ENCODE peak calls at places on chromosomes 3 and 15, in six cellular contexts. J is mucosa of descending colon, H is Peyer's patch, V is cardiac muscle cell, Z is GM12878, D is hepatocyte. B is an unnamed sample.

GRCh38 chr3:183554377-183554776 is 1.1 kb downstream of the KLHL6 start:
- DNase-seq in Z (no peak), H (no peak), J (no peak), V (no peak), D (no peak), B (no peak)

GRCh38 chr3:120601554-120601953 is 5.4 kb downstream of the NDUFB4 start:
- DNase-seq in H (no peak), D (no peak), J (no peak), V (no peak), Z (no peak), B (no peak)

GRCh38 chr3:130488288-130488687 is 28.7 kb upstream of the COL6A6 start:
- DNase-seq in V (peak; percentile 22), D (no peak), Z (no peak), H (no peak), J (no peak), B (no peak)

GRCh38 chr3:147361671-147362420 is 44.5 kb downstream of the ZIC4 start:
- DNase-seq in H (no peak), J (peak; percentile 62), Z (no peak), V (peak; percentile 13), D (peak; percentile 23), B (no peak)

GRCh38 chr15:92277776-92278175 is 115.9 kb upstream of the ST8SIA2 start:
- DNase-seq in H (no peak), D (peak; percentile 15), Z (no peak), V (peak; percentile 0), J (no peak), B (peak; percentile 32)

GRCh38 chr3:44612678-44613077 is 12.2 kb upstream of the ZNF197 start:
- DNase-seq in J (no peak), V (no peak), Z (no peak), D (no peak), H (no peak), B (no peak)

GRCh38 chr3:57815034-57815433 is 58.9 kb downstream of the SLMAP start:
- DNase-seq in V (no peak), H (peak; percentile 63), D (no peak), J (no peak), Z (no peak), B (no peak)

GRCh38 chr3:177337548-177338331 is 140.5 kb upstream of the TBL1XR1 start:
- DNase-seq in D (no peak), J (no peak), V (peak; percentile 80), Z (peak; percentile 87), H (peak; percentile 36), B (no peak)

GRCh38 chr3:138696661-138697370 is 88.2 kb downstream of the FAIM start:
- DNase-seq in D (no peak), Z (no peak), J (no peak), V (peak; percentile 54), H (no peak), B (no peak)

GRCh38 chr15:26628071-26628470 is 144.8 kb downstream of the GABRB3 start:
- DNase-seq in H (no peak), J (no peak), V (no peak), Z (no peak), D (peak; percentile 41), B (no peak)

GRCh38 chr15:49645937-49646336 is 25.1 kb downstream of the DTWD1 start:
- DNase-seq in V (peak; percentile 54), D (no peak), Z (no peak), J (no peak), H (no peak), B (no peak)

GRCh38 chr3:14775011-14775410 is 43.8 kb upstream of the FGD5 start:
- DNase-seq in D (no peak), Z (no peak), V (no peak), J (no peak), H (no peak), B (no peak)

GRCh38 chr3:56835626-56836025 is 33.9 kb upstream of the ARHGEF3 start:
- DNase-seq in J (no peak), H (no peak), D (no peak), Z (no peak), V (peak; percentile 19), B (no peak)

DNA sequence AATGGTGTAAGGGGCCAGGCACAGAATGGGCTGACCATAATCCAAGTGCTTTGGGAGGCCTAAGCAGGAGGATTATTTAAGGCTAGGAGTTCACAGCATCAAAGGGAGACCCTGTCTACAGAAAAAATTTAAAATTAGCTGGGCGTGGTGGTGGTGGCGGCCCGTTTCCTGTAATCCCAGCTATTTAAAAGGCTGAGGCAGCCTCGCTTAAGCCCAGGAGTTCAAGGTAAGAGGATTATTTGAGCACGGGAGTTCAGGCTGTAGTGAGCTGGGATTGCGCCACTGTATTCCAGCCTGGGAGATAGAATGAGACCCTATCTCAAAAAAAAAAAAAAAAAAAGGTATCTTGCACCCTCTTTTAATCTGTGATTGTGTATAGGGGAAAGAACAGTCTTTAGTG is 1.9 kb downstream of the TMA7 start:
- DNase-seq in H (no peak), D (no peak), Z (no peak), V (no peak), J (no peak), B (no peak)
- H3K4me3 ChIP-seq in H (no peak overlapping the region), D (no peak overlapping the region), Z (peak overlapping the region; percentile 89), V (no peak overlapping the region), J (no peak overlapping the region), B (no peak overlapping the region)

GRCh38 chr3:128378631-128379347 is 87.9 kb downstream of the DNAJB8 start:
- DNase-seq in D (peak; percentile 35), V (peak; percentile 38), Z (no peak), J (no peak), H (no peak), B (peak; percentile 31)

GRCh38 chr3:128380719-128381118 is 86.0 kb downstream of the DNAJB8 start:
- DNase-seq in H (no peak), J (no peak), V (no peak), D (no peak), Z (no peak), B (no peak)

GRCh38 chr3:128381609-128382008 is 85.1 kb downstream of the DNAJB8 start:
- DNase-seq in Z (no peak), D (no peak), V (no peak), H (no peak), J (peak; percentile 47), B (no peak)

GRCh38 chr3:128379768-128380167 is 86.9 kb downstream of the DNAJB8 start:
- DNase-seq in H (no peak), D (no peak), Z (no peak), V (no peak), J (no peak), B (no peak)

GRCh38 chr3:128380295-128380694 is 86.4 kb downstream of the DNAJB8 start:
- DNase-seq in V (no peak), J (no peak), D (no peak), H (no peak), Z (no peak), B (no peak)
- H3K4me1 ChIP-seq in V (peaks cover 37% of the 10 kb centered on the region), J (peaks cover 29% of the 10 kb centered on the region), D (peaks cover 48% of the 10 kb centered on the region), H (no peaks in the 10 kb centered on the region), Z (peaks cover under 1% of the 10 kb centered on the region), B (peaks cover 7% of the 10 kb centered on the region)

DNA sequence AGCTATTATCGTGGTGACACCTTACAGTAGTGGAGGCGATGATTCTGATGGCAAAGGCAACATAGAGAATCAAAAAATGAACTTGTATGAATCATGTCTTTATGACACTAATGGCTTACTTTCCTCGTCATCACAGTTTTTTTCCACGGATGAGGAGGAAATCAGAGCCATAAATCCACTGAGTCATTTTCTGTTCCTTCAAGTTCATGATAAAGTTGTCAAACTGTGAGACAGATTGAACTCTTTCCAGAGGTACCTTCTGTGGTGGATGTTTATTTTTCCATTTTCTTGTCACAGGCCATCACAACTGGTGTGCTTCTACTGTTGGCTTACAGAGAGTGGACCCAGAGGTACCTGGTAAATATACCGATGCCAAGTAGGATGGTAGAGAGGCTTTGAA is 8.5 kb downstream of the TMEM212 start:
- DNase-seq in J (no peak), D (peak; percentile 43), Z (no peak), V (peak; percentile 66), H (no peak), B (no peak)
- H3K9me3 ChIP-seq in J (peaks cover 15% of the 10 kb centered on the region), D (no peaks in the 10 kb centered on the region), Z (peaks cover 6% of the 10 kb centered on the region), V (no peaks in the 10 kb centered on the region), H (no peaks in the 10 kb centered on the region), B (no peaks in the 10 kb centered on the region)

GRCh38 chr15:59232476-59232875 is 25.8 kb downstream of the LDHAL6B start:
- DNase-seq in Z (no peak), J (no peak), D (no peak), H (no peak), V (peak; percentile 77), B (no peak)
- H3K4me3 ChIP-seq in Z (no peak overlapping the region), J (no peak overlapping the region), D (no peak overlapping the region), H (no peak overlapping the region), V (no peak overlapping the region), B (no peak overlapping the region)

GRCh38 chr3:36446230-36446629 is 65.9 kb downstream of the STAC start:
- DNase-seq in D (no peak), Z (no peak), J (no peak), H (no peak), V (no peak), B (no peak)
- H3K4me1 ChIP-seq in D (no peaks in the 10 kb centered on the region), Z (no peaks in the 10 kb centered on the region), J (no peaks in the 10 kb centered on the region), H (no peaks in the 10 kb centered on the region), V (no peaks in the 10 kb centered on the region), B (no peaks in the 10 kb centered on the region)

DNA sequence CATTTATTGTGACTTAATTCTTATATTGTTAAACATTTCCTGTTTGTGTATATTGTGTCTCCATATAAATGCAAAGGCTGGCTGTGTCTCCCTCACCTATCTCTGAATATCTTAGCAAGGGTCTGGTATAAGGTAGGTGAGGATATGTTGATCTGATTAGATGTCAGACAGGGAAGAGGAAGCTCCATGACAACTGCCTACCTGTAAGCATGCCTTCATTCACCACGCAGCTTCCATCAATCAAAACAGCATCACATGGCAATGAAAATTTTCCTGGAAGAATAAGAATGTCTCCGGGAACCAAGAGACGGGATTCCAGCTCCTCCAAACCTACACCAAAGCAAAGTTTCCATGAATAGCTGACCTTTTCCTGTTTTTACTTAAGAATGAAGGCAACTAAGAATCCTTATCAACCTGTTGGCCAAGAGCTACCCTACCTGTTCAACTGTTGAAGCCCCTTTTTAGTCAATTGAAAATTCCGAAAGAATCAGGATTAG is 34.8 kb downstream of the ATP13A5 start:
- DNase-seq in V (no peak), D (no peak), Z (no peak), J (no peak), H (no peak), B (no peak)
- H3K9me3 ChIP-seq in V (no peaks in the 10 kb centered on the region), D (no peaks in the 10 kb centered on the region), Z (no peaks in the 10 kb centered on the region), J (no peaks in the 10 kb centered on the region), H (no peaks in the 10 kb centered on the region), B (no peaks in the 10 kb centered on the region)

GRCh38 chr15:34490421-34491193 is 53.0 kb upstream of the GOLGA8A start:
- DNase-seq in J (no peak), Z (no peak), H (no peak), D (peak; percentile 10), V (no peak), B (no peak)
- H3K4me3 ChIP-seq in J (no peak overlapping the region), Z (no peak overlapping the region), H (no peak overlapping the region), D (no peak overlapping the region), V (peak overlapping the region; percentile 18), B (no peak overlapping the region)

B was measured in lung.